ENCODE peak calls at places on chromosomes 3 and 15, in seven cellular contexts. O, C, L, E, H, T and S are unnamed samples.

GRCh38 chr3:118548434-118548833 is 486.2 kb downstream of the IGSF11 start:
- DNase-seq in O (no peak), C (no peak), L (no peak), E (no peak), H (no peak), T (no peak), S (no peak)

GRCh38 chr3:161372321-161373260 is 1.3 kb upstream of the SPTSSB start:
- DNase-seq in O (peak), C (no peak), L (peak), E (peak), H (no peak), T (peak), S (peak)

GRCh38 chr15:100696452-100696851 is 94.1 kb downstream of the ASB7 start:
- DNase-seq in O (no peak), C (no peak), L (no peak), E (no peak), H (no peak), T (no peak), S (no peak)

GRCh38 chr3:194632983-194633348 is 253 bp downstream of the TMEM44 start:
- DNase-seq in O (no peak), C (no peak), L (no peak), E (no peak), H (peak), T (no peak), S (no peak)

GRCh38 chr3:172210355-172210754 is 171.0 kb downstream of the FNDC3B start:
- DNase-seq in O (no peak), C (no peak), L (no peak), E (no peak), H (no peak), T (no peak), S (no peak)

GRCh38 chr15:64911317-64912186 is at the start of gene ANKDD1A:
- DNase-seq in O (peak), C (peak), L (peak), E (peak), H (peak), T (peak), S (peak)

GRCh38 chr3:126287536-126288181 is 69.5 kb downstream of the KLF15 start:
- DNase-seq in O (peak), C (peak), L (peak), E (peak), H (peak), T (peak), S (peak)

GRCh38 chr3:61530355-61530754 is 31.0 kb upstream of the PTPRG start:
- DNase-seq in O (peak), C (no peak), L (no peak), E (peak), H (no peak), T (no peak), S (no peak)

GRCh38 chr15:93614446-93615104 is 525.6 kb upstream of the RGMA start:
- DNase-seq in O (no peak), C (peak), L (no peak), E (no peak), H (no peak), T (no peak), S (no peak)

GRCh38 chr3:141998674-141999290 is 122.3 kb downstream of the ATP1B3 start:
- DNase-seq in O (no peak), C (no peak), L (no peak), E (no peak), H (no peak), T (no peak), S (no peak)

GRCh38 chr3:120615863-120616599 is 19.9 kb downstream of the NDUFB4 start:
- DNase-seq in O (peak), C (no peak), L (no peak), E (no peak), H (peak), T (no peak), S (peak)

GRCh38 chr3:45253316-45253715 is 27.2 kb upstream of the TMEM158 start:
- DNase-seq in O (no peak), C (no peak), L (no peak), E (no peak), H (no peak), T (no peak), S (no peak)

GRCh38 chr3:59270921-59271320 is 221.1 kb upstream of the CFAP20DC start:
- DNase-seq in O (no peak), C (no peak), L (no peak), E (no peak), H (no peak), T (no peak), S (no peak)
- TF ChIP-seq CTCF in O (no peak), C (no peak), L (no peak), E (no peak), H (no peak), T (no peak), S (no peak)

GRCh38 chr3:178288074-178288473 is 248.2 kb upstream of the KCNMB2 start:
- DNase-seq in O (no peak), C (no peak), L (no peak), E (no peak), H (no peak), T (no peak), S (no peak)
- TF ChIP-seq POLR2AphosphoS5 in O (no peak), C (no peak), L (no peak), E (no peak), H (no peak), T (no peak), S (no peak)

GRCh38 chr3:49013738-49014660 is 4.4 kb downstream of the DALRD3 start:
- DNase-seq in O (peak), C (no peak), L (no peak), E (no peak), H (peak), T (peak), S (no peak)
- TF ChIP-seq CTCF in O (peak), C (no peak), L (peak), E (no peak), H (peak), T (peak), S (no peak)

GRCh38 chr15:34583399-34584320 is at the start of gene GOLGA8B:
- DNase-seq in O (peak), C (no peak), L (peak), E (peak), H (peak), T (peak), S (peak)
- TF ChIP-seq POLR2AphosphoS5 in O (peak), C (no peak), L (peak), E (peak), H (peak), T (peak), S (peak)

DNA sequence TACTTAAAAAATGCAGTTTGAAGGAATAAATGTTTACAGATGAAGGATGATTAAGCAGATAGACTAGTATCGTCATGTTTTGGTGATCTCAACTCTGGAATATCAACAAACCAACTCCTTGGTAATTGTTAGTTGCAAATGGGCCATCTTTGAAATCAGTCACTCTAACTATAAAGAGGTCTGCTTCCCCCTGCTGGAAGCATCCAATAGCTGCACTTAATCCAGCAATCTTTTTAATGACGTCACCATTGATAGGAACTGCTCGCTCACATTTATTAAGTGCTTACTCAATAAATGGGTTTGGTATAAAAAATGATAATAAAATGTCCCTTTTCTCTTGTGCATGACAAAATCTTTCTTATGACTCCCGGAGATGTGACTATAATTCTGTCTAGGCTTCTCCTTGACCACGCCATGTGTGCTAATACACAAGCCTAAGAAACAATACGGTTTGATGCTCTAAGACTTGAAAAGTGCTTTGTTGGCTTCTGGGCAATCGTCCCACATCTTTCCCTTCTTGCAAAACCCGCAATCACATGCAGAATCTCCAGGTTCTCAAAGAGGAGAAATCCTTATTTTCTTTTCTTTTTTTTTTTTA is 227.6 kb upstream of the POU1F1 start:
- DNase-seq in O (peak), C (no peak), L (no peak), E (peak), H (peak), T (peak), S (peak)
- TF ChIP-seq CTCF in O (peak), C (peak), L (peak), E (peak), H (peak), T (peak), S (peak)

GRCh38 chr3:31815631-31816440 is 165.2 kb downstream of the OSBPL10 start:
- DNase-seq in O (no peak), C (no peak), L (no peak), E (no peak), H (no peak), T (no peak), S (no peak)
- TF ChIP-seq POLR2AphosphoS5 in O (no peak), C (no peak), L (no peak), E (no peak), H (no peak), T (no peak), S (no peak)